ENCODE peak calls at places on chromosome X, in seven cellular contexts. One of them, this sample, is unnamed.

GRCh38 chrX:11557120-11557519 is 108.6 kb downstream of the ARHGAP6 start:
- DNase-seq in neuronal stem cell: no peak
- DNase-seq in GM23248: peak
- DNase-seq in MM.1S: no peak
- DNase-seq in A549: peak
- DNase-seq in fibroblast of lung: peak
- DNase-seq in GM23338: no peak
- DNase-seq in this sample: no peak

GRCh38 chrX:68852046-68852445 is 23.2 kb downstream of the EFNB1 start:
- DNase-seq in neuronal stem cell: no peak
- DNase-seq in GM23248: no peak
- DNase-seq in MM.1S: no peak
- DNase-seq in A549: no peak
- DNase-seq in fibroblast of lung: no peak
- DNase-seq in GM23338: no peak
- DNase-seq in this sample: no peak

GRCh38 chrX:340121-340520 is 21.5 kb upstream of the GTPBP6 start:
- DNase-seq in neuronal stem cell: no peak
- DNase-seq in GM23248: no peak
- DNase-seq in MM.1S: no peak
- DNase-seq in A549: no peak
- DNase-seq in fibroblast of lung: no peak
- DNase-seq in GM23338: no peak
- DNase-seq in this sample: no peak

GRCh38 chrX:68249904-68250303 is 183.4 kb downstream of the OPHN1 start:
- DNase-seq in neuronal stem cell: no peak
- DNase-seq in GM23248: no peak
- DNase-seq in MM.1S: no peak
- DNase-seq in A549: no peak
- DNase-seq in fibroblast of lung: no peak
- DNase-seq in GM23338: no peak
- DNase-seq in this sample: no peak

GRCh38 chrX:37659047-37659446 is 26.5 kb upstream of the XK start:
- DNase-seq in neuronal stem cell: no peak
- DNase-seq in GM23248: no peak
- DNase-seq in MM.1S: no peak
- DNase-seq in A549: no peak
- DNase-seq in fibroblast of lung: no peak
- DNase-seq in GM23338: no peak
- DNase-seq in this sample: no peak

GRCh38 chrX:35670894-35671293 is 127.2 kb upstream of the MAGEB16 start:
- DNase-seq in neuronal stem cell: no peak
- DNase-seq in GM23248: no peak
- DNase-seq in MM.1S: no peak
- DNase-seq in A549: no peak
- DNase-seq in fibroblast of lung: no peak
- DNase-seq in GM23338: no peak
- DNase-seq in this sample: no peak

GRCh38 chrX:148412006-148412405 is 88.4 kb upstream of the AFF2 start:
- DNase-seq in neuronal stem cell: no peak
- DNase-seq in GM23248: peak
- DNase-seq in MM.1S: no peak
- DNase-seq in A549: no peak
- DNase-seq in fibroblast of lung: peak
- DNase-seq in GM23338: no peak
- DNase-seq in this sample: no peak

GRCh38 chrX:118116308-118117068 is at the start of gene KLHL13:
- DNase-seq in neuronal stem cell: peak
- DNase-seq in GM23248: peak
- DNase-seq in MM.1S: no peak
- DNase-seq in A549: peak
- DNase-seq in fibroblast of lung: peak
- DNase-seq in GM23338: peak
- DNase-seq in this sample: no peak

GRCh38 chrX:18468599-18468998 is 43.2 kb downstream of the CDKL5 start:
- DNase-seq in neuronal stem cell: no peak
- DNase-seq in GM23248: no peak
- DNase-seq in MM.1S: no peak
- DNase-seq in A549: no peak
- DNase-seq in fibroblast of lung: no peak
- DNase-seq in GM23338: no peak
- DNase-seq in this sample: no peak

GRCh38 chrX:71283409-71284143 is at the start of gene NONO:
- DNase-seq in neuronal stem cell: peak
- DNase-seq in GM23248: peak
- DNase-seq in MM.1S: peak
- DNase-seq in A549: peak
- DNase-seq in fibroblast of lung: peak
- DNase-seq in GM23338: peak
- DNase-seq in this sample: peak

GRCh38 chrX:152897216-152898144 is at the start of gene ZNF185:
- DNase-seq in neuronal stem cell: peak
- DNase-seq in GM23248: peak
- DNase-seq in MM.1S: no peak
- DNase-seq in A549: peak
- DNase-seq in fibroblast of lung: peak
- DNase-seq in GM23338: peak
- DNase-seq in this sample: no peak

GRCh38 chrX:149504226-149504914 is 736 bp downstream of the IDS start:
- DNase-seq in neuronal stem cell: no peak
- DNase-seq in GM23248: peak
- DNase-seq in MM.1S: peak
- DNase-seq in A549: peak
- DNase-seq in fibroblast of lung: no peak
- DNase-seq in GM23338: peak
- DNase-seq in this sample: peak

GRCh38 chrX:77455437-77455836 is 8.2 kb downstream of the FGF16 start:
- DNase-seq in neuronal stem cell: no peak
- DNase-seq in GM23248: no peak
- DNase-seq in MM.1S: no peak
- DNase-seq in A549: no peak
- DNase-seq in fibroblast of lung: no peak
- DNase-seq in GM23338: no peak
- DNase-seq in this sample: no peak

GRCh38 chrX:122115604-122116003 is 1068.2 kb downstream of the GLUD2 start:
- DNase-seq in neuronal stem cell: no peak
- DNase-seq in GM23248: no peak
- DNase-seq in MM.1S: no peak
- DNase-seq in A549: no peak
- DNase-seq in fibroblast of lung: no peak
- DNase-seq in GM23338: no peak
- DNase-seq in this sample: no peak

GRCh38 chrX:128365523-128365922 is 313.3 kb upstream of the ACTRT1 start:
- DNase-seq in neuronal stem cell: no peak
- DNase-seq in GM23248: no peak
- DNase-seq in MM.1S: no peak
- DNase-seq in A549: peak
- DNase-seq in fibroblast of lung: no peak
- DNase-seq in GM23338: no peak
- DNase-seq in this sample: no peak

GRCh38 chrX:70664726-70665125 is 220.1 kb downstream of the DLG3 start:
- DNase-seq in neuronal stem cell: peak
- DNase-seq in GM23248: peak
- DNase-seq in MM.1S: peak
- DNase-seq in A549: peak
- DNase-seq in fibroblast of lung: peak
- DNase-seq in GM23338: peak
- DNase-seq in this sample: peak

GRCh38 chrX:16882188-16882587 is 12.0 kb upstream of the RBBP7 start:
- DNase-seq in neuronal stem cell: no peak
- DNase-seq in GM23248: peak
- DNase-seq in MM.1S: peak
- DNase-seq in A549: peak
- DNase-seq in fibroblast of lung: peak
- DNase-seq in GM23338: no peak
- DNase-seq in this sample: peak

GRCh38 chrX:84248226-84248625 is 60.2 kb upstream of the RPS6KA6 start:
- DNase-seq in neuronal stem cell: no peak
- DNase-seq in GM23248: peak
- DNase-seq in MM.1S: no peak
- DNase-seq in A549: no peak
- DNase-seq in fibroblast of lung: peak
- DNase-seq in GM23338: no peak
- DNase-seq in this sample: no peak

GRCh38 chrX:10047133-10047532 is 80.0 kb downstream of the CLDN34 start:
- DNase-seq in neuronal stem cell: no peak
- DNase-seq in GM23248: no peak
- DNase-seq in MM.1S: no peak
- DNase-seq in A549: no peak
- DNase-seq in fibroblast of lung: no peak
- DNase-seq in GM23338: no peak
- DNase-seq in this sample: no peak

DNA sequence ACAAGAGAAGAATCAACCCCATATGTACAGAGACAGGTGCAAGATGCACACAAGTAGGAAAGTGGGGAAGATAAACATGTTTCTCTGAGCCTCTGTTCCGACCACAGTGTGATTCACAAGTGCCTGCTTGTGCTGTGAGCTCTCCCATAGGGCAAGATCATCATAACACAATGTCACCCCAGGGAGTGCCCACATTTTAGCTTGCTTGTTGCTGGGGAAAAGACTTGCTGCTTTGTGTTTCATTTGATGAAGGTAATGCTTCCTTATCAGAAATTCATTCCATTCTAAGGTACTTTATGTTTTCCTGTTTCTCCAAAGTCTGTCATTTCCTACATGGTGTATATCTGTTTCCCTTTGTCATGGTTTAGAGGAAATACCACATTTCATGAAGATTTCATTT is 304.5 kb upstream of the DIPK2B start:
- DNase-seq in neuronal stem cell: no peak
- DNase-seq in GM23248: peak
- DNase-seq in MM.1S: no peak
- DNase-seq in A549: peak
- DNase-seq in fibroblast of lung: peak
- DNase-seq in GM23338: no peak
- DNase-seq in this sample: no peak
- H3K4me2 ChIP-seq in neuronal stem cell: no peak
- H3K4me2 ChIP-seq in GM23248: no peak
- H3K4me2 ChIP-seq in MM.1S: no peak
- H3K4me2 ChIP-seq in A549: no peak
- H3K4me2 ChIP-seq in fibroblast of lung: no peak
- H3K4me2 ChIP-seq in GM23338: no peak
- H3K4me2 ChIP-seq in this sample: no peak

GRCh38 chrX:120775959-120776358 is 99.7 kb downstream of the CT47B1 start:
- DNase-seq in neuronal stem cell: no peak
- DNase-seq in GM23248: no peak
- DNase-seq in MM.1S: no peak
- DNase-seq in A549: no peak
- DNase-seq in fibroblast of lung: no peak
- DNase-seq in GM23338: no peak
- DNase-seq in this sample: no peak

GRCh38 chrX:120781416-120781815 is 94.2 kb downstream of the CT47B1 start:
- DNase-seq in neuronal stem cell: no peak
- DNase-seq in GM23248: peak
- DNase-seq in MM.1S: no peak
- DNase-seq in A549: no peak
- DNase-seq in fibroblast of lung: peak
- DNase-seq in GM23338: no peak
- DNase-seq in this sample: no peak
- H3K4me2 ChIP-seq in neuronal stem cell: no peak
- H3K4me2 ChIP-seq in GM23248: peak
- H3K4me2 ChIP-seq in MM.1S: no peak
- H3K4me2 ChIP-seq in A549: no peak
- H3K4me2 ChIP-seq in fibroblast of lung: no peak
- H3K4me2 ChIP-seq in GM23338: no peak
- H3K4me2 ChIP-seq in this sample: no peak

DNA sequence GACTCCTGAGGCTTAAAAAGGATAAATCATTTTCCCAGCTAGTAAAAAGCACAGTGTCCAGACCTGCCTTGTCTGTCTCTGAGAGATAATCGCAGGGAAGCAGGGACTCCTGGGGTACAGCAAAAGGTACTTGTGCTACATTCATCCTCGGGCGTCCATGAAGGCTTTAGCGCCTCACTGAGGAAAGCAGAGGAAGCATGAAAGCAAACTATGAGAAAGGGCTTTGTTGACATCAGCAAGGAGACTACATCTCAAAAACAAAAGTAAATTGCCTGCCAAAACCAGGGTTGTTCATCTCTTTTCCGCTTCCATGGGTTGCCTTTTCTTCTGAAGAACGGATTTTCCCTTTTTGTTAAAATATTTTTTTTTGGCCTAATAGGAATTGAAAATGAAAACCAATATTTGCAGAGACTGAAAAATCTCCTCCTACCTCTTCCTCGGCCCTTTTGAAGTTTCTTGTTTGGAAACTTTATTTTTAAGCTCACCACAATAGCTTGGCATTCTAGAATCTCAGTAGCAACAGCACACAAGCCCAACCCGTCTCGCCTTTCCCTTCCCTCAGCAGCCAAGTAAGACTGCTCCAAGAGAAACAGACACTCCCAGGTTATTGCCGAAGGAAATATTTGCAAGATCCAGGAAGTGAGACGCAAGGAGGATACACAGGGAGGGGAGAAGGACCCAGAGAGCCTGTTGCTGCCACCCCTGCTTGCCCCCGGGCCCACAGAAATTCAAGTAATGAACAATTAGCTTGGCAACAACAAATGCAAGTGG is 148.3 kb upstream of the DGKK start:
- DNase-seq in neuronal stem cell: no peak
- DNase-seq in GM23248: peak
- DNase-seq in MM.1S: no peak
- DNase-seq in A549: no peak
- DNase-seq in fibroblast of lung: peak
- DNase-seq in GM23338: peak
- DNase-seq in this sample: no peak
- H3K4me2 ChIP-seq in neuronal stem cell: no peak
- H3K4me2 ChIP-seq in GM23248: no peak
- H3K4me2 ChIP-seq in MM.1S: peak
- H3K4me2 ChIP-seq in A549: no peak
- H3K4me2 ChIP-seq in fibroblast of lung: no peak
- H3K4me2 ChIP-seq in GM23338: no peak
- H3K4me2 ChIP-seq in this sample: no peak

GRCh38 chrX:133273180-133273579 is 55.0 kb upstream of the TFDP3 start:
- DNase-seq in neuronal stem cell: no peak
- DNase-seq in GM23248: no peak
- DNase-seq in MM.1S: no peak
- DNase-seq in A549: no peak
- DNase-seq in fibroblast of lung: no peak
- DNase-seq in GM23338: no peak
- DNase-seq in this sample: no peak

GRCh38 chrX:133269168-133269567 is 51.0 kb upstream of the TFDP3 start:
- DNase-seq in neuronal stem cell: no peak
- DNase-seq in GM23248: no peak
- DNase-seq in MM.1S: no peak
- DNase-seq in A549: no peak
- DNase-seq in fibroblast of lung: no peak
- DNase-seq in GM23338: no peak
- DNase-seq in this sample: no peak

GRCh38 chrX:133265331-133265730 is 47.2 kb upstream of the TFDP3 start:
- DNase-seq in neuronal stem cell: peak
- DNase-seq in GM23248: no peak
- DNase-seq in MM.1S: no peak
- DNase-seq in A549: no peak
- DNase-seq in fibroblast of lung: peak
- DNase-seq in GM23338: peak
- DNase-seq in this sample: no peak

DNA sequence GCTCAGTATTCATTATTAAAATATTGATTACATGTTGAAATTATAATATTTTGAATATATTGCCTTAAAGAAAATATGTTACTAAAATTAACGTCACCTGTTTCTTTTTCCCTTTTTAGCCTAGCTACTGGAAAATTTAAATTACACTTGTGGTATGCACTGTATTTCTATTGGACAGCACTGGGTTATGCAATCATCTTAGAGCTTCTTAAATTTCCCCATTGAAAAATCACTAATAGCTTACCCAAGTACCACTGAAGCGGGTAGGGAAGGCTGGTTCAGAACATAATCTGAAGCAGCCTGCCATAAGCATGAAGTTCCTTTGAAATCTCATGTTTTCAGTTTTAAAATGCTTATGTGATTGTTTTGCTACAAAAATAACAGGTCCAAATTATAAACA is 49.5 kb upstream of the TFDP3 start:
- DNase-seq in neuronal stem cell: no peak
- DNase-seq in GM23248: no peak
- DNase-seq in MM.1S: no peak
- DNase-seq in A549: no peak
- DNase-seq in fibroblast of lung: no peak
- DNase-seq in GM23338: no peak
- DNase-seq in this sample: no peak
- H3K4me2 ChIP-seq in neuronal stem cell: no peak
- H3K4me2 ChIP-seq in GM23248: no peak
- H3K4me2 ChIP-seq in MM.1S: no peak
- H3K4me2 ChIP-seq in A549: no peak
- H3K4me2 ChIP-seq in fibroblast of lung: no peak
- H3K4me2 ChIP-seq in GM23338: no peak
- H3K4me2 ChIP-seq in this sample: no peak

This sample was measured in OCI-LY7.